ENCODE peak calls at places on chromosomes 12 and 14, in ten cellular contexts. One of them, this sample, is unnamed.
A peak's percentile ranks its signal among the peaks of the same experiment; 100 is the strongest.

GRCh38 chr14:67373347-67373746 is 13.2 kb downstream of the EIF2S1 start:
- DNase-seq in skeletal muscle cell: no peak
- DNase-seq in NCI-H146: no peak
- DNase-seq in K562: no peak
- DNase-seq in activated CD4-positive, alpha-beta T cell treated with anti-CD3 and anti-CD28 coated beads, Interleukin-2, amount 50 U/mL, for 4 hours: no peak
- DNase-seq in T-helper 1 cell: no peak
- DNase-seq in T-cell: no peak
- DNase-seq in stimulated activated CD8-positive, alpha-beta memory T cell treated with anti-CD3 and anti-CD28 coated beads, Interleukin-12 subunit alpha, Interleukin-12 subunit beta, amount 100 ng/mL, for 1 hour: no peak
- DNase-seq in lower leg skin: no peak
- DNase-seq in H7: no peak
- DNase-seq in this sample: no peak

GRCh38 chr12:1185460-1186182 is 194.6 kb downstream of the ERC1 start:
- DNase-seq in skeletal muscle cell: no peak
- DNase-seq in NCI-H146: no peak
- DNase-seq in K562: no peak
- DNase-seq in activated CD4-positive, alpha-beta T cell treated with anti-CD3 and anti-CD28 coated beads, Interleukin-2, amount 50 U/mL, for 4 hours: no peak
- DNase-seq in T-helper 1 cell: no peak
- DNase-seq in T-cell: no peak
- DNase-seq in stimulated activated CD8-positive, alpha-beta memory T cell treated with anti-CD3 and anti-CD28 coated beads, Interleukin-12 subunit alpha, Interleukin-12 subunit beta, amount 100 ng/mL, for 1 hour: no peak
- DNase-seq in lower leg skin: no peak
- DNase-seq in H7: no peak
- DNase-seq in this sample: no peak

GRCh38 chr14:51621654-51622053 is 30.1 kb upstream of the FRMD6 start:
- DNase-seq in skeletal muscle cell: no peak
- DNase-seq in NCI-H146: no peak
- DNase-seq in K562: no peak
- DNase-seq in activated CD4-positive, alpha-beta T cell treated with anti-CD3 and anti-CD28 coated beads, Interleukin-2, amount 50 U/mL, for 4 hours: no peak
- DNase-seq in T-helper 1 cell: no peak
- DNase-seq in T-cell: no peak
- DNase-seq in stimulated activated CD8-positive, alpha-beta memory T cell treated with anti-CD3 and anti-CD28 coated beads, Interleukin-12 subunit alpha, Interleukin-12 subunit beta, amount 100 ng/mL, for 1 hour: no peak
- DNase-seq in lower leg skin: no peak
- DNase-seq in H7: no peak
- DNase-seq in this sample: no peak

GRCh38 chr12:54560374-54560858 is 11.0 kb downstream of the PDE1B start:
- DNase-seq in skeletal muscle cell: peak; percentile 36
- DNase-seq in NCI-H146: peak; percentile 57
- DNase-seq in K562: peak; percentile 99
- DNase-seq in activated CD4-positive, alpha-beta T cell treated with anti-CD3 and anti-CD28 coated beads, Interleukin-2, amount 50 U/mL, for 4 hours: peak; percentile 81
- DNase-seq in T-helper 1 cell: peak; percentile 76
- DNase-seq in T-cell: peak; percentile 84
- DNase-seq in stimulated activated CD8-positive, alpha-beta memory T cell treated with anti-CD3 and anti-CD28 coated beads, Interleukin-12 subunit alpha, Interleukin-12 subunit beta, amount 100 ng/mL, for 1 hour: peak; percentile 69
- DNase-seq in lower leg skin: peak; percentile 97
- DNase-seq in H7: peak; percentile 92
- DNase-seq in this sample: peak; percentile 87

GRCh38 chr14:89544636-89545301 is 127.7 kb upstream of the FOXN3 start:
- DNase-seq in skeletal muscle cell: no peak
- DNase-seq in NCI-H146: no peak
- DNase-seq in K562: no peak
- DNase-seq in activated CD4-positive, alpha-beta T cell treated with anti-CD3 and anti-CD28 coated beads, Interleukin-2, amount 50 U/mL, for 4 hours: no peak
- DNase-seq in T-helper 1 cell: no peak
- DNase-seq in T-cell: no peak
- DNase-seq in stimulated activated CD8-positive, alpha-beta memory T cell treated with anti-CD3 and anti-CD28 coated beads, Interleukin-12 subunit alpha, Interleukin-12 subunit beta, amount 100 ng/mL, for 1 hour: no peak
- DNase-seq in lower leg skin: no peak
- DNase-seq in H7: no peak
- DNase-seq in this sample: no peak

GRCh38 chr12:1559729-1560128 is 34.7 kb downstream of the FBXL14 start:
- DNase-seq in skeletal muscle cell: no peak
- DNase-seq in NCI-H146: no peak
- DNase-seq in K562: no peak
- DNase-seq in activated CD4-positive, alpha-beta T cell treated with anti-CD3 and anti-CD28 coated beads, Interleukin-2, amount 50 U/mL, for 4 hours: no peak
- DNase-seq in T-helper 1 cell: no peak
- DNase-seq in T-cell: no peak
- DNase-seq in stimulated activated CD8-positive, alpha-beta memory T cell treated with anti-CD3 and anti-CD28 coated beads, Interleukin-12 subunit alpha, Interleukin-12 subunit beta, amount 100 ng/mL, for 1 hour: no peak
- DNase-seq in lower leg skin: peak; percentile 26
- DNase-seq in H7: no peak
- DNase-seq in this sample: peak; percentile 93

GRCh38 chr12:57454566-57455373 is at the start of gene INHBE:
- DNase-seq in skeletal muscle cell: peak; percentile 96
- DNase-seq in NCI-H146: peak; percentile 82
- DNase-seq in K562: peak; percentile 84
- DNase-seq in activated CD4-positive, alpha-beta T cell treated with anti-CD3 and anti-CD28 coated beads, Interleukin-2, amount 50 U/mL, for 4 hours: no peak
- DNase-seq in T-helper 1 cell: no peak
- DNase-seq in T-cell: no peak
- DNase-seq in stimulated activated CD8-positive, alpha-beta memory T cell treated with anti-CD3 and anti-CD28 coated beads, Interleukin-12 subunit alpha, Interleukin-12 subunit beta, amount 100 ng/mL, for 1 hour: no peak
- DNase-seq in lower leg skin: no peak
- DNase-seq in H7: peak; percentile 92
- DNase-seq in this sample: peak; percentile 9

GRCh38 chr14:24565766-24566165 is 10.3 kb downstream of the CTSG start:
- DNase-seq in skeletal muscle cell: no peak
- DNase-seq in NCI-H146: no peak
- DNase-seq in K562: no peak
- DNase-seq in activated CD4-positive, alpha-beta T cell treated with anti-CD3 and anti-CD28 coated beads, Interleukin-2, amount 50 U/mL, for 4 hours: no peak
- DNase-seq in T-helper 1 cell: no peak
- DNase-seq in T-cell: no peak
- DNase-seq in stimulated activated CD8-positive, alpha-beta memory T cell treated with anti-CD3 and anti-CD28 coated beads, Interleukin-12 subunit alpha, Interleukin-12 subunit beta, amount 100 ng/mL, for 1 hour: no peak
- DNase-seq in lower leg skin: no peak
- DNase-seq in H7: no peak
- DNase-seq in this sample: no peak

GRCh38 chr12:87812030-87812429 is 217.2 kb downstream of the C12orf50 start:
- DNase-seq in skeletal muscle cell: no peak
- DNase-seq in NCI-H146: no peak
- DNase-seq in K562: no peak
- DNase-seq in activated CD4-positive, alpha-beta T cell treated with anti-CD3 and anti-CD28 coated beads, Interleukin-2, amount 50 U/mL, for 4 hours: no peak
- DNase-seq in T-helper 1 cell: no peak
- DNase-seq in T-cell: no peak
- DNase-seq in stimulated activated CD8-positive, alpha-beta memory T cell treated with anti-CD3 and anti-CD28 coated beads, Interleukin-12 subunit alpha, Interleukin-12 subunit beta, amount 100 ng/mL, for 1 hour: no peak
- DNase-seq in lower leg skin: no peak
- DNase-seq in H7: no peak
- DNase-seq in this sample: no peak

GRCh38 chr14:42490536-42490935 is 883.9 kb downstream of the LRFN5 start:
- DNase-seq in skeletal muscle cell: peak; percentile 67
- DNase-seq in NCI-H146: no peak
- DNase-seq in K562: no peak
- DNase-seq in activated CD4-positive, alpha-beta T cell treated with anti-CD3 and anti-CD28 coated beads, Interleukin-2, amount 50 U/mL, for 4 hours: no peak
- DNase-seq in T-helper 1 cell: no peak
- DNase-seq in T-cell: no peak
- DNase-seq in stimulated activated CD8-positive, alpha-beta memory T cell treated with anti-CD3 and anti-CD28 coated beads, Interleukin-12 subunit alpha, Interleukin-12 subunit beta, amount 100 ng/mL, for 1 hour: no peak
- DNase-seq in lower leg skin: no peak
- DNase-seq in H7: no peak
- DNase-seq in this sample: no peak

GRCh38 chr12:67794151-67794550 is 145.6 kb downstream of the DYRK2 start:
- DNase-seq in skeletal muscle cell: peak; percentile 65
- DNase-seq in NCI-H146: no peak
- DNase-seq in K562: no peak
- DNase-seq in activated CD4-positive, alpha-beta T cell treated with anti-CD3 and anti-CD28 coated beads, Interleukin-2, amount 50 U/mL, for 4 hours: no peak
- DNase-seq in T-helper 1 cell: no peak
- DNase-seq in T-cell: no peak
- DNase-seq in stimulated activated CD8-positive, alpha-beta memory T cell treated with anti-CD3 and anti-CD28 coated beads, Interleukin-12 subunit alpha, Interleukin-12 subunit beta, amount 100 ng/mL, for 1 hour: no peak
- DNase-seq in lower leg skin: no peak
- DNase-seq in H7: no peak
- DNase-seq in this sample: no peak

GRCh38 chr12:80862606-80863005 is 75.1 kb downstream of the LIN7A start:
- DNase-seq in skeletal muscle cell: peak; percentile 60
- DNase-seq in NCI-H146: no peak
- DNase-seq in K562: no peak
- DNase-seq in activated CD4-positive, alpha-beta T cell treated with anti-CD3 and anti-CD28 coated beads, Interleukin-2, amount 50 U/mL, for 4 hours: no peak
- DNase-seq in T-helper 1 cell: no peak
- DNase-seq in T-cell: no peak
- DNase-seq in stimulated activated CD8-positive, alpha-beta memory T cell treated with anti-CD3 and anti-CD28 coated beads, Interleukin-12 subunit alpha, Interleukin-12 subunit beta, amount 100 ng/mL, for 1 hour: no peak
- DNase-seq in lower leg skin: no peak
- DNase-seq in H7: no peak
- DNase-seq in this sample: no peak

GRCh38 chr14:80959448-80960006 is 4.1 kb downstream of the TSHR start:
- DNase-seq in skeletal muscle cell: no peak
- DNase-seq in NCI-H146: no peak
- DNase-seq in K562: no peak
- DNase-seq in activated CD4-positive, alpha-beta T cell treated with anti-CD3 and anti-CD28 coated beads, Interleukin-2, amount 50 U/mL, for 4 hours: peak; percentile 10
- DNase-seq in T-helper 1 cell: no peak
- DNase-seq in T-cell: peak; percentile 12
- DNase-seq in stimulated activated CD8-positive, alpha-beta memory T cell treated with anti-CD3 and anti-CD28 coated beads, Interleukin-12 subunit alpha, Interleukin-12 subunit beta, amount 100 ng/mL, for 1 hour: no peak
- DNase-seq in lower leg skin: no peak
- DNase-seq in H7: no peak
- DNase-seq in this sample: peak; percentile 24

GRCh38 chr12:5965950-5966383 is 20.9 kb upstream of the ANO2 start:
- DNase-seq in skeletal muscle cell: no peak
- DNase-seq in NCI-H146: peak; percentile 71
- DNase-seq in K562: peak; percentile 53
- DNase-seq in activated CD4-positive, alpha-beta T cell treated with anti-CD3 and anti-CD28 coated beads, Interleukin-2, amount 50 U/mL, for 4 hours: peak; percentile 24
- DNase-seq in T-helper 1 cell: no peak
- DNase-seq in T-cell: peak; percentile 30
- DNase-seq in stimulated activated CD8-positive, alpha-beta memory T cell treated with anti-CD3 and anti-CD28 coated beads, Interleukin-12 subunit alpha, Interleukin-12 subunit beta, amount 100 ng/mL, for 1 hour: peak; percentile 20
- DNase-seq in lower leg skin: no peak
- DNase-seq in H7: peak; percentile 85
- DNase-seq in this sample: peak; percentile 6

GRCh38 chr12:124730455-124730932 is 133.2 kb downstream of the SCARB1 start:
- DNase-seq in skeletal muscle cell: no peak
- DNase-seq in NCI-H146: peak; percentile 66
- DNase-seq in K562: no peak
- DNase-seq in activated CD4-positive, alpha-beta T cell treated with anti-CD3 and anti-CD28 coated beads, Interleukin-2, amount 50 U/mL, for 4 hours: no peak
- DNase-seq in T-helper 1 cell: no peak
- DNase-seq in T-cell: no peak
- DNase-seq in stimulated activated CD8-positive, alpha-beta memory T cell treated with anti-CD3 and anti-CD28 coated beads, Interleukin-12 subunit alpha, Interleukin-12 subunit beta, amount 100 ng/mL, for 1 hour: no peak
- DNase-seq in lower leg skin: no peak
- DNase-seq in H7: no peak
- DNase-seq in this sample: peak; percentile 16

GRCh38 chr14:25121342-25122129 is 71.6 kb upstream of the STXBP6 start:
- DNase-seq in skeletal muscle cell: peak; percentile 88
- DNase-seq in NCI-H146: no peak
- DNase-seq in K562: peak; percentile 5
- DNase-seq in activated CD4-positive, alpha-beta T cell treated with anti-CD3 and anti-CD28 coated beads, Interleukin-2, amount 50 U/mL, for 4 hours: no peak
- DNase-seq in T-helper 1 cell: no peak
- DNase-seq in T-cell: no peak
- DNase-seq in stimulated activated CD8-positive, alpha-beta memory T cell treated with anti-CD3 and anti-CD28 coated beads, Interleukin-12 subunit alpha, Interleukin-12 subunit beta, amount 100 ng/mL, for 1 hour: no peak
- DNase-seq in lower leg skin: no peak
- DNase-seq in H7: no peak
- DNase-seq in this sample: no peak

GRCh38 chr12:80116735-80117134 is 17.4 kb downstream of the OTOGL start:
- DNase-seq in skeletal muscle cell: no peak
- DNase-seq in NCI-H146: no peak
- DNase-seq in K562: no peak
- DNase-seq in activated CD4-positive, alpha-beta T cell treated with anti-CD3 and anti-CD28 coated beads, Interleukin-2, amount 50 U/mL, for 4 hours: no peak
- DNase-seq in T-helper 1 cell: no peak
- DNase-seq in T-cell: no peak
- DNase-seq in stimulated activated CD8-positive, alpha-beta memory T cell treated with anti-CD3 and anti-CD28 coated beads, Interleukin-12 subunit alpha, Interleukin-12 subunit beta, amount 100 ng/mL, for 1 hour: no peak
- DNase-seq in lower leg skin: no peak
- DNase-seq in H7: no peak
- DNase-seq in this sample: no peak

GRCh38 chr14:59166258-59166657 is 22.2 kb upstream of the DAAM1 start:
- DNase-seq in skeletal muscle cell: no peak
- DNase-seq in NCI-H146: no peak
- DNase-seq in K562: no peak
- DNase-seq in activated CD4-positive, alpha-beta T cell treated with anti-CD3 and anti-CD28 coated beads, Interleukin-2, amount 50 U/mL, for 4 hours: no peak
- DNase-seq in T-helper 1 cell: no peak
- DNase-seq in T-cell: no peak
- DNase-seq in stimulated activated CD8-positive, alpha-beta memory T cell treated with anti-CD3 and anti-CD28 coated beads, Interleukin-12 subunit alpha, Interleukin-12 subunit beta, amount 100 ng/mL, for 1 hour: no peak
- DNase-seq in lower leg skin: no peak
- DNase-seq in H7: no peak
- DNase-seq in this sample: no peak

GRCh38 chr12:124928912-124929530 is 14.6 kb upstream of the UBC start:
- DNase-seq in skeletal muscle cell: no peak
- DNase-seq in NCI-H146: no peak
- DNase-seq in K562: peak; percentile 26
- DNase-seq in activated CD4-positive, alpha-beta T cell treated with anti-CD3 and anti-CD28 coated beads, Interleukin-2, amount 50 U/mL, for 4 hours: no peak
- DNase-seq in T-helper 1 cell: no peak
- DNase-seq in T-cell: no peak
- DNase-seq in stimulated activated CD8-positive, alpha-beta memory T cell treated with anti-CD3 and anti-CD28 coated beads, Interleukin-12 subunit alpha, Interleukin-12 subunit beta, amount 100 ng/mL, for 1 hour: no peak
- DNase-seq in lower leg skin: no peak
- DNase-seq in H7: no peak
- DNase-seq in this sample: no peak

GRCh38 chr12:117050060-117050459 is 49.2 kb downstream of the TESC start:
- DNase-seq in skeletal muscle cell: no peak
- DNase-seq in NCI-H146: no peak
- DNase-seq in K562: no peak
- DNase-seq in activated CD4-positive, alpha-beta T cell treated with anti-CD3 and anti-CD28 coated beads, Interleukin-2, amount 50 U/mL, for 4 hours: no peak
- DNase-seq in T-helper 1 cell: no peak
- DNase-seq in T-cell: no peak
- DNase-seq in stimulated activated CD8-positive, alpha-beta memory T cell treated with anti-CD3 and anti-CD28 coated beads, Interleukin-12 subunit alpha, Interleukin-12 subunit beta, amount 100 ng/mL, for 1 hour: no peak
- DNase-seq in lower leg skin: no peak
- DNase-seq in H7: no peak
- DNase-seq in this sample: no peak

GRCh38 chr12:89815225-89815624 is 106.6 kb upstream of the ATP2B1 start:
- DNase-seq in skeletal muscle cell: no peak
- DNase-seq in NCI-H146: no peak
- DNase-seq in K562: no peak
- DNase-seq in activated CD4-positive, alpha-beta T cell treated with anti-CD3 and anti-CD28 coated beads, Interleukin-2, amount 50 U/mL, for 4 hours: no peak
- DNase-seq in T-helper 1 cell: no peak
- DNase-seq in T-cell: no peak
- DNase-seq in stimulated activated CD8-positive, alpha-beta memory T cell treated with anti-CD3 and anti-CD28 coated beads, Interleukin-12 subunit alpha, Interleukin-12 subunit beta, amount 100 ng/mL, for 1 hour: no peak
- DNase-seq in lower leg skin: no peak
- DNase-seq in H7: no peak
- DNase-seq in this sample: no peak

GRCh38 chr14:98189521-98189920 is 1082.5 kb downstream of the BCL11B start:
- DNase-seq in skeletal muscle cell: no peak
- DNase-seq in NCI-H146: no peak
- DNase-seq in K562: no peak
- DNase-seq in activated CD4-positive, alpha-beta T cell treated with anti-CD3 and anti-CD28 coated beads, Interleukin-2, amount 50 U/mL, for 4 hours: peak; percentile 28
- DNase-seq in T-helper 1 cell: no peak
- DNase-seq in T-cell: no peak
- DNase-seq in stimulated activated CD8-positive, alpha-beta memory T cell treated with anti-CD3 and anti-CD28 coated beads, Interleukin-12 subunit alpha, Interleukin-12 subunit beta, amount 100 ng/mL, for 1 hour: no peak
- DNase-seq in lower leg skin: no peak
- DNase-seq in H7: no peak
- DNase-seq in this sample: no peak

GRCh38 chr12:118183711-118184110 is 47.8 kb downstream of the PEBP1 start:
- DNase-seq in skeletal muscle cell: no peak
- DNase-seq in NCI-H146: no peak
- DNase-seq in K562: no peak
- DNase-seq in activated CD4-positive, alpha-beta T cell treated with anti-CD3 and anti-CD28 coated beads, Interleukin-2, amount 50 U/mL, for 4 hours: no peak
- DNase-seq in T-helper 1 cell: no peak
- DNase-seq in T-cell: no peak
- DNase-seq in stimulated activated CD8-positive, alpha-beta memory T cell treated with anti-CD3 and anti-CD28 coated beads, Interleukin-12 subunit alpha, Interleukin-12 subunit beta, amount 100 ng/mL, for 1 hour: no peak
- DNase-seq in lower leg skin: no peak
- DNase-seq in H7: no peak
- DNase-seq in this sample: no peak

GRCh38 chr12:58443981-58444371 is 476.3 kb downstream of the LRIG3 start:
- DNase-seq in skeletal muscle cell: no peak
- DNase-seq in NCI-H146: peak; percentile 34
- DNase-seq in K562: no peak
- DNase-seq in activated CD4-positive, alpha-beta T cell treated with anti-CD3 and anti-CD28 coated beads, Interleukin-2, amount 50 U/mL, for 4 hours: no peak
- DNase-seq in T-helper 1 cell: no peak
- DNase-seq in T-cell: no peak
- DNase-seq in stimulated activated CD8-positive, alpha-beta memory T cell treated with anti-CD3 and anti-CD28 coated beads, Interleukin-12 subunit alpha, Interleukin-12 subunit beta, amount 100 ng/mL, for 1 hour: no peak
- DNase-seq in lower leg skin: no peak
- DNase-seq in H7: no peak
- DNase-seq in this sample: no peak

GRCh38 chr12:52971701-52972329 is 22.9 kb downstream of the KRT18 start:
- DNase-seq in skeletal muscle cell: no peak
- DNase-seq in NCI-H146: no peak
- DNase-seq in K562: no peak
- DNase-seq in activated CD4-positive, alpha-beta T cell treated with anti-CD3 and anti-CD28 coated beads, Interleukin-2, amount 50 U/mL, for 4 hours: no peak
- DNase-seq in T-helper 1 cell: no peak
- DNase-seq in T-cell: no peak
- DNase-seq in stimulated activated CD8-positive, alpha-beta memory T cell treated with anti-CD3 and anti-CD28 coated beads, Interleukin-12 subunit alpha, Interleukin-12 subunit beta, amount 100 ng/mL, for 1 hour: no peak
- DNase-seq in lower leg skin: no peak
- DNase-seq in H7: peak; percentile 50
- DNase-seq in this sample: no peak

GRCh38 chr12:95733156-95733825 is 57.3 kb downstream of the NTN4 start:
- DNase-seq in skeletal muscle cell: peak; percentile 86
- DNase-seq in NCI-H146: no peak
- DNase-seq in K562: no peak
- DNase-seq in activated CD4-positive, alpha-beta T cell treated with anti-CD3 and anti-CD28 coated beads, Interleukin-2, amount 50 U/mL, for 4 hours: no peak
- DNase-seq in T-helper 1 cell: no peak
- DNase-seq in T-cell: no peak
- DNase-seq in stimulated activated CD8-positive, alpha-beta memory T cell treated with anti-CD3 and anti-CD28 coated beads, Interleukin-12 subunit alpha, Interleukin-12 subunit beta, amount 100 ng/mL, for 1 hour: no peak
- DNase-seq in lower leg skin: no peak
- DNase-seq in H7: no peak
- DNase-seq in this sample: no peak

GRCh38 chr12:47988073-47989022 is 15.9 kb downstream of the COL2A1 start:
- DNase-seq in skeletal muscle cell: no peak
- DNase-seq in NCI-H146: peak; percentile 33
- DNase-seq in K562: no peak
- DNase-seq in activated CD4-positive, alpha-beta T cell treated with anti-CD3 and anti-CD28 coated beads, Interleukin-2, amount 50 U/mL, for 4 hours: no peak
- DNase-seq in T-helper 1 cell: no peak
- DNase-seq in T-cell: no peak
- DNase-seq in stimulated activated CD8-positive, alpha-beta memory T cell treated with anti-CD3 and anti-CD28 coated beads, Interleukin-12 subunit alpha, Interleukin-12 subunit beta, amount 100 ng/mL, for 1 hour: no peak
- DNase-seq in lower leg skin: no peak
- DNase-seq in H7: peak; percentile 84
- DNase-seq in this sample: no peak

This sample was measured in NCI-H774.